ENCODE peak calls at places on chromosomes 12 and 14, in five cellular contexts. One of them, this sample, is unnamed.

GRCh38 chr14:69592923-69593677 is 18.3 kb upstream of the SUSD6 start:
- DNase-seq in WTC11: no peak
- DNase-seq in GM12878: no peak
- DNase-seq in K562: no peak
- DNase-seq in H1: no peak
- DNase-seq in this sample: no peak

GRCh38 chr14:102723650-102724049 is 53.6 kb upstream of the TRAF3 start:
- DNase-seq in WTC11: no peak
- DNase-seq in GM12878: no peak
- DNase-seq in K562: no peak
- DNase-seq in H1: no peak
- DNase-seq in this sample: no peak

GRCh38 chr14:101754893-101755292 is 6.6 kb upstream of the PPP2R5C start:
- DNase-seq in WTC11: no peak
- DNase-seq in GM12878: no peak
- DNase-seq in K562: no peak
- DNase-seq in H1: no peak
- DNase-seq in this sample: no peak

GRCh38 chr12:132108211-132108832 is 35.8 kb downstream of the DDX51 start:
- DNase-seq in WTC11: peak; percentile 43
- DNase-seq in GM12878: no peak
- DNase-seq in K562: peak; percentile 37
- DNase-seq in H1: peak; percentile 53
- DNase-seq in this sample: no peak

GRCh38 chr14:63178912-63179311 is 25.3 kb upstream of the RHOJ start:
- DNase-seq in WTC11: no peak
- DNase-seq in GM12878: no peak
- DNase-seq in K562: no peak
- DNase-seq in H1: no peak
- DNase-seq in this sample: no peak

GRCh38 chr12:131444220-131445164 is 266.4 kb upstream of the SFSWAP start:
- DNase-seq in WTC11: no peak
- DNase-seq in GM12878: no peak
- DNase-seq in K562: no peak
- DNase-seq in H1: peak; percentile 35
- DNase-seq in this sample: no peak

GRCh38 chr14:50087350-50088116 is 28.8 kb downstream of the VCPKMT start:
- DNase-seq in WTC11: no peak
- DNase-seq in GM12878: no peak
- DNase-seq in K562: no peak
- DNase-seq in H1: no peak
- DNase-seq in this sample: no peak

GRCh38 chr12:68745376-68745903 is 536 bp upstream of the SLC35E3 start:
- DNase-seq in WTC11: no peak
- DNase-seq in GM12878: no peak
- DNase-seq in K562: no peak
- DNase-seq in H1: no peak
- DNase-seq in this sample: no peak

GRCh38 chr12:56998981-56999380 is 7.4 kb downstream of the ZBTB39 start:
- DNase-seq in WTC11: no peak
- DNase-seq in GM12878: peak; percentile 69
- DNase-seq in K562: peak; percentile 2
- DNase-seq in H1: no peak
- DNase-seq in this sample: no peak

GRCh38 chr14:69770559-69770958 is 3.6 kb downstream of the SRSF5 start:
- DNase-seq in WTC11: no peak
- DNase-seq in GM12878: no peak
- DNase-seq in K562: no peak
- DNase-seq in H1: no peak
- DNase-seq in this sample: no peak

GRCh38 chr12:53065975-53066593 is 13.1 kb downstream of the SPRYD3 start:
- DNase-seq in WTC11: peak; percentile 87
- DNase-seq in GM12878: no peak
- DNase-seq in K562: peak; percentile 82
- DNase-seq in H1: peak; percentile 93
- DNase-seq in this sample: peak; percentile 57

DNA sequence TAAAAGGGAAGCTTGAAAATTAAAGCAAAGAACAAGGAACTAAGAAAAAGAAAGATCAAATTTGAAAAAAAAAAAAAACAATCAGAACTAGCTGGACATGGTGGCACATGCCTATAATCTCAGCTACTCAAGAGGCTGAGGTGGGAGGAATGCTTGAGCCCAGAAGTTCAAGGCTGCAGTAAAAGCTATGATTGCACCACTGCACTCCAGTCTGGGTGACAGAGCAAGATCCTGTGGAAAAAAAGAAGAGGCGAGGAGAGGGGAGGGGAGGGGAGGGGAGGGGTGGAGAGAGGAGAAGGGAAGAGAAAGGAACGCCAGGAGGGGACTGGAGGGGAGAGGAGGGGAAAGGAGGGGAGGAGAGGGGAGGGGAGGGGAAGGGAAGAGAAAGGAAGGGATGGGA is 43.0 kb downstream of the EEA1 start:
- DNase-seq in WTC11: no peak
- DNase-seq in GM12878: no peak
- DNase-seq in K562: no peak
- DNase-seq in H1: no peak
- DNase-seq in this sample: peak; percentile 28
- TF ChIP-seq ATF2 in WTC11: no peak
- TF ChIP-seq ATF2 in GM12878: no peak
- TF ChIP-seq ATF2 in K562: no peak
- TF ChIP-seq ATF2 in H1: no peak
- TF ChIP-seq ATF2 in this sample: no peak

GRCh38 chr12:47391566-47391965 is 311.8 kb upstream of the AMIGO2 start:
- DNase-seq in WTC11: no peak
- DNase-seq in GM12878: no peak
- DNase-seq in K562: no peak
- DNase-seq in H1: no peak
- DNase-seq in this sample: no peak
- TF ChIP-seq ATF2 in WTC11: no peak
- TF ChIP-seq ATF2 in GM12878: no peak
- TF ChIP-seq ATF2 in K562: no peak
- TF ChIP-seq ATF2 in H1: no peak
- TF ChIP-seq ATF2 in this sample: no peak

GRCh38 chr12:76980196-76980595 is 85.2 kb downstream of the E2F7 start:
- DNase-seq in WTC11: no peak
- DNase-seq in GM12878: no peak
- DNase-seq in K562: no peak
- DNase-seq in H1: no peak
- DNase-seq in this sample: no peak

DNA sequence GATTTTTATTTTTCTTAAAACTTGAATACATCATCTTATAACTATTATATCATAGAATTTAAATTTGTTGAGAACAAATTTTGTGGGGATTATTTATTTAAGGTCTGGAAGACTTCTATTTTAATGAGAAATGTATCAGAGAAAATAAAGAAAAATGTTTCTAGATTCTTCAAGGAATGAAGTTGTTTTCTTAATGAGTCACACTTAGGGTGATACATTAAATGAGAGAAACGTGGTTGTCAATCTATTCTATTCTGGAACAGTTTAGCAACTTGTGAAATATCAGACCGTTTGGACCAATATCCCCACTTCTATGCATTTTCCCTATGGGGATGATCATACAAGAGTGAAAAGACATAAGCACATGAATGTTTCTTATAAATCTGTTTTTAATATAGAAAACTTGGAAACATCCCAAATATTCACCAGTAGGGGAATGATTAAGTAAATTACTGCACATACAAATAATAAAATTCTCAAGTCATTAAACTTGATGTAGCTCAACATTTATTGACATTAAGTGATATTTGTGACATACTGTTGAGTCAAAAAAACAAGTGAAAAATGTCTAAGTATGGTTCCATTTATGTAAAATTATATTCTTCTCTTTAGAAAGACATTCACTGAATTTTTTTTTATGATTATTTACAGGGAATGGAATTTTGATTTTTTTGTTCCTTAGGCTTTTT is 88.4 kb downstream of the E2F7 start:
- DNase-seq in WTC11: no peak
- DNase-seq in GM12878: no peak
- DNase-seq in K562: no peak
- DNase-seq in H1: no peak
- DNase-seq in this sample: no peak
- TF ChIP-seq ATF2 in WTC11: no peak
- TF ChIP-seq ATF2 in GM12878: no peak
- TF ChIP-seq ATF2 in K562: no peak
- TF ChIP-seq ATF2 in H1: no peak
- TF ChIP-seq ATF2 in this sample: no peak

DNA sequence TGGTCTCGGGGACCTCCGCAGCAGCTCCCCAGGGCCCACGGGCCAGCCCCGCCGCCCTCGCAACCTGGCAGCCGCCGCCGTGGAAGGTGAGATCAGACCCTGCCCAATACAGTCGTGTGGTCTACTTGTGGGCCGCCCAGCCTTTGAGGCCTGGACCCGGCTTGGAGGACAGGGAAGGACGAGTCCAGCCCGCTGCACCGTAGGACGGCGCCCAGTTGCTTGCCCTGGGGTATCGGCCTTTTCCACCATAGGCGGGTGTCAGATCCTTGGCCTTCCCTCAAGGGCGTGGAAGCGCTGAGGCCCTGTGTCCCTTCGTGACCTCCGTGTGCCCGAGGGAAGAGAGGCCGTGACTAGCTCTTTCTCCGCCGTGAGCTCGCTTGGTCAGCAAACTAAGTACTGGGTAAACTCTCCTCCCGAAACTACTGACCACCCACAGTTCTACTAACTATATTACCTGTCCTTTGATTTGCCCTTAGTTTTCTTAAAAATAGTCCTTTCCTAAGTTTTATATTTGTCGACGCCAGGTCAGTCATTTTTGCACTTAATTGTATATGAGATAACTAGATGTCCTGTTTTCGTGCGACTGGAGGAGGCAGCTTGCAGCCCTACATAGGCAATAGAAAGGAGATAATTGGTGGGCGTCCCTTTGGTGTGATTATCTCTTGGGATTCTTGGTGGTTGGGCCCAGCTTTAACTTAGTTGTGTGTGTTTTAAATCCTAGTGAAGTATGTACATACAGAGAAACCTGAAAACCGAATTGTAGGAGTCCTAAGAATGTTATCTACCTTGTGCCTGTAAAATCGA is 766 bp downstream of the SLC25A3 start:
- DNase-seq in WTC11: no peak
- DNase-seq in GM12878: no peak
- DNase-seq in K562: no peak
- DNase-seq in H1: peak; percentile 35
- DNase-seq in this sample: no peak
- TF ChIP-seq ATF2 in WTC11: no peak
- TF ChIP-seq ATF2 in GM12878: no peak
- TF ChIP-seq ATF2 in K562: no peak
- TF ChIP-seq ATF2 in H1: no peak
- TF ChIP-seq ATF2 in this sample: no peak

GRCh38 chr12:108060910-108061309 is 68.2 kb upstream of the WSCD2 start:
- DNase-seq in WTC11: no peak
- DNase-seq in GM12878: no peak
- DNase-seq in K562: no peak
- DNase-seq in H1: no peak
- DNase-seq in this sample: no peak

GRCh38 chr12:108066583-108067234 is 62.4 kb upstream of the WSCD2 start:
- DNase-seq in WTC11: no peak
- DNase-seq in GM12878: no peak
- DNase-seq in K562: peak; percentile 9
- DNase-seq in H1: no peak
- DNase-seq in this sample: peak; percentile 4

GRCh38 chr12:108063192-108063591 is 65.9 kb upstream of the WSCD2 start:
- DNase-seq in WTC11: no peak
- DNase-seq in GM12878: no peak
- DNase-seq in K562: peak; percentile 51
- DNase-seq in H1: no peak
- DNase-seq in this sample: peak; percentile 13

GRCh38 chr12:108069766-108070165 is 59.3 kb upstream of the WSCD2 start:
- DNase-seq in WTC11: no peak
- DNase-seq in GM12878: no peak
- DNase-seq in K562: no peak
- DNase-seq in H1: no peak
- DNase-seq in this sample: no peak

DNA sequence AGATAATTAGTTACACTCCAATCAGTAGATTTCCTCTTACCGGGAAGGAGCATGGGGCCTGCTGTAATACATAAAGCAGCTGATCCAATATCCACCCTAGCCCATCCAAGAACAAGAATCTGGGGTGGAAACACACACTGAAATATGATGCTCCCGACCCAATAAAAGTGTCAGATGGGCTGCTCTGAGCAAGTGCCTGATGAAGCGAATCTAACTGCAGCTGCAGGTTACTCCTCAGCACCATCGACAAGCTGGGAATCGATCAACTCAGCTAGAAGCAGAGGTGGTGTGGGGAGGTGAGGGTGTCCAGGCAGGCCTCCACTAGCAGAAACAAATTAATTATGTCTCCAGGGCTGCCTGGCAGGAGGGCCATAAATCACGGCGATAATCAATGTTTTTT is 64.0 kb upstream of the WSCD2 start:
- DNase-seq in WTC11: no peak
- DNase-seq in GM12878: no peak
- DNase-seq in K562: no peak
- DNase-seq in H1: no peak
- DNase-seq in this sample: no peak
- TF ChIP-seq ATF2 in WTC11: no peak
- TF ChIP-seq ATF2 in GM12878: no peak
- TF ChIP-seq ATF2 in K562: no peak
- TF ChIP-seq ATF2 in H1: no peak
- TF ChIP-seq ATF2 in this sample: no peak

DNA sequence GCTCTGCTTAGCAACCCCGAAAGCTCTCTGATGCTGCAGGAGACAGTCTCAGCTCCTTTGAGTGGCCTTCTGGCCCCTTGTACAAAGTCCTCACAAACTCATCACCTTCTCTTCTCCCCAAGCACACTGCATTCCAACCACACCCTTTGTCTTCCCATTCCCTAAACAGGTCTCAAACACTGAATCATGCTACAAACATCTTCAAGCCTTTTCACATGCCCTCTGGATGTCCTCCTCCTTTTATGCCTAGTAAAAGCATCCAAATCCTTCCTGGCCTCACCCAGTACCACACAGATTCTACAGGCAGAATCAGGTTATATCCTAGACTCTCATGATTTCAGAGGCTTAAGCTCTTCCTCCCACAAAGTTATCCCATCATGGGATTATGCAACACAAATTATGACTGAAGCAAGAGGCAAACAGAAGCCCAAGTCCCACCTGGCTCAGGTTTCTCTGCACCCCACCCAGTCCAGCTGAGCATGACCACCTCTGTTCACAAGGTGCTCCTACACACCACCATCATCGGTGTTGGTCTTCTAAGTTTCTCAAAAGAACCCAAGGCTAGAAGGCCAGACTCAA is 61.4 kb upstream of the PCED1B start:
- DNase-seq in WTC11: no peak
- DNase-seq in GM12878: no peak
- DNase-seq in K562: no peak
- DNase-seq in H1: no peak
- DNase-seq in this sample: no peak
- TF ChIP-seq ATF2 in WTC11: no peak
- TF ChIP-seq ATF2 in GM12878: no peak
- TF ChIP-seq ATF2 in K562: no peak
- TF ChIP-seq ATF2 in H1: no peak
- TF ChIP-seq ATF2 in this sample: no peak

GRCh38 chr14:92513204-92513965 is at the start of gene RIN3:
- DNase-seq in WTC11: peak; percentile 67
- DNase-seq in GM12878: no peak
- DNase-seq in K562: no peak
- DNase-seq in H1: peak; percentile 72
- DNase-seq in this sample: peak; percentile 38
- TF ChIP-seq ATF2 in WTC11: no peak
- TF ChIP-seq ATF2 in GM12878: no peak
- TF ChIP-seq ATF2 in K562: no peak
- TF ChIP-seq ATF2 in H1: no peak
- TF ChIP-seq ATF2 in this sample: no peak

GRCh38 chr14:59321184-59321952 is 132.9 kb downstream of the DAAM1 start:
- DNase-seq in WTC11: no peak
- DNase-seq in GM12878: no peak
- DNase-seq in K562: no peak
- DNase-seq in H1: no peak
- DNase-seq in this sample: no peak
- TF ChIP-seq ATF2 in WTC11: no peak
- TF ChIP-seq ATF2 in GM12878: no peak
- TF ChIP-seq ATF2 in K562: no peak
- TF ChIP-seq ATF2 in H1: no peak
- TF ChIP-seq ATF2 in this sample: no peak